ENCODE peak calls at places on chromosomes 2 and 18, in nine cellular contexts. E is right cardiac atrium; O is OCI-M1; I is occipital lobe; U is activated CD4-positive, alpha-beta T cell treated with anti-CD3 and anti-CD28 coated beads for 36 hours; Q is HEK293T; D is endothelial cell of umbilical vein; Z is stimulated activated CD8-positive, alpha-beta memory T cell treated with anti-CD3 and anti-CD28 coated beads, Interleukin-15, amount 100 ng/mL, for 24 hours; K is GF-D8. C is an unnamed sample.

GRCh38 chr18:484749-485464 is 15.6 kb downstream of the COLEC12 start:
- DNase-seq in Q (no peak), Z (no peak), E (no peak), I (no peak), U (no peak), K (peak; percentile 31), O (peak; percentile 80), D (no peak), C (no peak)

GRCh38 chr2:960064-960736 is 9.6 kb downstream of the SNTG2 start:
- DNase-seq in Z (no peak), U (no peak), I (no peak), D (no peak), O (no peak), E (no peak), K (no peak), Q (no peak), C (no peak)

GRCh38 chr2:89841476-89841840 is 1150.0 kb downstream of the RPIA start:
- DNase-seq in Z (no peak), E (no peak), O (no peak), Q (no peak), D (no peak), I (no peak), U (no peak), K (no peak), C (no peak)

GRCh38 chr2:1360132-1360531 is 53.1 kb upstream of the TPO start:
- DNase-seq in O (no peak), K (no peak), Q (no peak), U (no peak), E (no peak), Z (no peak), I (no peak), D (no peak), C (no peak)

GRCh38 chr2:234495076-234495800 is 1.6 kb downstream of the ARL4C start:
- DNase-seq in K (no peak), Z (no peak), Q (no peak), E (no peak), D (peak; percentile 11), U (peak; percentile 43), O (no peak), I (no peak), C (no peak)

GRCh38 chr18:26549486-26550435 is 1.4 kb upstream of the KCTD1 start:
- DNase-seq in Z (no peak), Q (peak; percentile 66), U (peak; percentile 43), K (no peak), I (peak; percentile 53), E (peak; percentile 91), D (peak; percentile 38), O (peak; percentile 66), C (no peak)

GRCh38 chr2:102618452-102619413 is 620 bp upstream of the SLC9A2 start:
- DNase-seq in D (peak; percentile 16), O (peak; percentile 72), U (peak; percentile 73), E (peak; percentile 45), Q (peak; percentile 21), I (no peak), Z (no peak), K (no peak), C (no peak)

GRCh38 chr18:53639696-53640095 is 584.8 kb downstream of the MBD2 start:
- DNase-seq in Z (no peak), K (no peak), U (no peak), D (no peak), O (no peak), E (no peak), Q (no peak), I (no peak), C (no peak)

GRCh38 chr2:13858626-13859025 is 773.9 kb upstream of the LRATD1 start:
- DNase-seq in Z (no peak), K (no peak), Q (no peak), E (no peak), I (no peak), D (no peak), U (no peak), O (peak; percentile 4), C (no peak)

GRCh38 chr2:10164611-10165010 is 42.1 kb downstream of the RRM2 start:
- DNase-seq in K (no peak), I (no peak), U (no peak), Q (no peak), D (no peak), O (no peak), Z (no peak), E (no peak), C (no peak)

GRCh38 chr2:59413751-59414570 is 1139.5 kb downstream of the BCL11A start:
- DNase-seq in D (no peak), Q (no peak), E (no peak), Z (no peak), U (no peak), K (no peak), O (no peak), I (no peak), C (no peak)

GRCh38 chr18:74562080-74562725 is 27.9 kb downstream of the CNDP1 start:
- DNase-seq in K (no peak), E (no peak), D (no peak), I (no peak), O (no peak), U (no peak), Z (no peak), Q (no peak), C (no peak)

GRCh38 chr2:48249093-48249492 is 280.9 kb upstream of the STON1 start:
- DNase-seq in U (no peak), Q (no peak), O (no peak), D (no peak), Z (no peak), E (no peak), I (no peak), K (no peak), C (no peak)

GRCh38 chr2:101293544-101293943 is 15.0 kb downstream of the RNF149 start:
- DNase-seq in D (no peak), U (no peak), Q (no peak), O (no peak), K (no peak), Z (no peak), I (no peak), E (no peak), C (no peak)

GRCh38 chr2:147177449-147177848 is 667.4 kb upstream of the ACVR2A start:
- DNase-seq in E (no peak), U (no peak), O (no peak), Z (no peak), D (no peak), Q (no peak), K (no peak), I (no peak), C (no peak)

GRCh38 chr2:71462641-71463341 is 9.4 kb downstream of the DYSF start:
- DNase-seq in D (no peak), E (no peak), K (no peak), Q (no peak), I (no peak), O (no peak), U (no peak), Z (no peak), C (no peak)